ENCODE peak calls at places on chromosomes 2 and 18, in five cellular contexts. One of them, this sample, is unnamed.

GRCh38 chr2:47534179-47534919 is 131.4 kb downstream of the MSH2 start:
- DNase-seq in hepatocyte: peak; percentile 77
- DNase-seq in mammary epithelial cell: peak; percentile 74
- DNase-seq in GM23338: no peak
- DNase-seq in K562: peak; percentile 75
- DNase-seq in this sample: peak; percentile 71

GRCh38 chr2:41782306-41783158 is 265.3 kb upstream of the PKDCC start:
- DNase-seq in hepatocyte: peak; percentile 61
- DNase-seq in mammary epithelial cell: peak; percentile 20
- DNase-seq in GM23338: peak; percentile 58
- DNase-seq in K562: peak; percentile 28
- DNase-seq in this sample: peak; percentile 34

GRCh38 chr2:17136895-17137294 is 381.3 kb downstream of the RAD51AP2 start:
- DNase-seq in hepatocyte: no peak
- DNase-seq in mammary epithelial cell: no peak
- DNase-seq in GM23338: no peak
- DNase-seq in K562: no peak
- DNase-seq in this sample: no peak

GRCh38 chr2:45415534-45416123 is 195.4 kb downstream of the SRBD1 start:
- DNase-seq in hepatocyte: no peak
- DNase-seq in mammary epithelial cell: no peak
- DNase-seq in GM23338: no peak
- DNase-seq in K562: no peak
- DNase-seq in this sample: no peak

GRCh38 chr2:118498943-118499342 is 348.5 kb downstream of the EN1 start:
- DNase-seq in hepatocyte: no peak
- DNase-seq in mammary epithelial cell: no peak
- DNase-seq in GM23338: no peak
- DNase-seq in K562: no peak
- DNase-seq in this sample: peak; percentile 25

GRCh38 chr2:74496997-74497776 is 2.2 kb downstream of the LBX2 start:
- DNase-seq in hepatocyte: no peak
- DNase-seq in mammary epithelial cell: no peak
- DNase-seq in GM23338: no peak
- DNase-seq in K562: no peak
- DNase-seq in this sample: no peak

GRCh38 chr2:193517615-193518014 is 1322.9 kb upstream of the TMEFF2 start:
- DNase-seq in hepatocyte: no peak
- DNase-seq in mammary epithelial cell: peak; percentile 13
- DNase-seq in GM23338: no peak
- DNase-seq in K562: peak; percentile 6
- DNase-seq in this sample: no peak

GRCh38 chr2:239313776-239314175 is 87.0 kb downstream of the HDAC4 start:
- DNase-seq in hepatocyte: no peak
- DNase-seq in mammary epithelial cell: no peak
- DNase-seq in GM23338: no peak
- DNase-seq in K562: no peak
- DNase-seq in this sample: no peak

GRCh38 chr2:26922638-26923466 is 47.6 kb upstream of the MAPRE3 start:
- DNase-seq in hepatocyte: peak; percentile 73
- DNase-seq in mammary epithelial cell: peak; percentile 45
- DNase-seq in GM23338: peak; percentile 89
- DNase-seq in K562: peak; percentile 54
- DNase-seq in this sample: peak; percentile 79

GRCh38 chr18:47677952-47678351 is 252.5 kb downstream of the SMAD2 start:
- DNase-seq in hepatocyte: no peak
- DNase-seq in mammary epithelial cell: no peak
- DNase-seq in GM23338: no peak
- DNase-seq in K562: no peak
- DNase-seq in this sample: no peak

GRCh38 chr2:168802825-168803726 is 639 bp downstream of the NOSTRIN start:
- DNase-seq in hepatocyte: no peak
- DNase-seq in mammary epithelial cell: no peak
- DNase-seq in GM23338: no peak
- DNase-seq in K562: peak; percentile 53
- DNase-seq in this sample: no peak

GRCh38 chr18:27577740-27578139 is 392.6 kb upstream of the CHST9 start:
- DNase-seq in hepatocyte: no peak
- DNase-seq in mammary epithelial cell: no peak
- DNase-seq in GM23338: no peak
- DNase-seq in K562: no peak
- DNase-seq in this sample: no peak
- H3K4me2 ChIP-seq in hepatocyte: no peak overlapping the region
- H3K4me2 ChIP-seq in mammary epithelial cell: no peak overlapping the region
- H3K4me2 ChIP-seq in GM23338: no peak overlapping the region
- H3K4me2 ChIP-seq in K562: no peak overlapping the region
- H3K4me2 ChIP-seq in this sample: no peak overlapping the region

DNA sequence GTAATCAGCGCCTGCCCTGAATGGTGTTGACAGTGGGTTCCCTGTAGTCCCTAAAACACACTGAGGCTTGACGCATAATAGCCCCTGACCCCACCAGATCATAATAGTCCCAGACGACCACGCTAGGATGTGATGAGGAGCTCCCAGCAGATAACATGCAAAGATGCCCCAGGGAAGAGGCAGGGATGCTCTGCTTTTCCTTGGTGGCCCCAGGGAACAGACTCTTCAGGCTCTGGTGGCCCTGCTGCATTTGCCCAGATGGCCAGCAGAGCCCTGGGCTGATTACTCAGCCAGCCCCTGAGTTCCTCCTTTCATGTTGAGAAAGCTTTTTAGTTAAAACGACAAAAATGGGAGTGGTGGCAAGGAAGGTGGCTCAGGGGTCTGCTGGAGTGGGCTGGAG is 5.9 kb upstream of the NCKAP5 start:
- DNase-seq in hepatocyte: no peak
- DNase-seq in mammary epithelial cell: no peak
- DNase-seq in GM23338: no peak
- DNase-seq in K562: no peak
- DNase-seq in this sample: no peak
- H3K4me2 ChIP-seq in hepatocyte: no peak overlapping the region
- H3K4me2 ChIP-seq in mammary epithelial cell: no peak overlapping the region
- H3K4me2 ChIP-seq in GM23338: no peak overlapping the region
- H3K4me2 ChIP-seq in K562: no peak overlapping the region
- H3K4me2 ChIP-seq in this sample: no peak overlapping the region

DNA sequence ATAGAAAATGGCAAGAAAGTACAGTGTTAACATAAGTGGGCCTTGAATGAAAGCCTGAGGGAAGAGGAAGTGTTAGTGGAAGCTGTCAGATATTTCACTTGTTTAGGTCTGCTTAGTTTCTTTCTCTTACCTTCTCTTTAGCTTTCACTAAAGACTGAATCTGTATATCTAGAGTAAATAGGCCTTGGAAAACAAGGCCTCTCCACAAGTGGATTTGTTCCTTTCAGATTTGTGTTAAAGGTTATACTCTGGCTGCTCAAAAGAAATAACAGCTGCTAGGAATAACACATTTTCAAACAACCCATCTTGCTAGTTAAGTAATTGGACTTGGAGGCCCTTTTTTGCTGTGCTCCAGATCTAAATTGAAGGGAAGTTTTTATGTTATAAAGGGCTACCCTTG is 236.3 kb downstream of the KIAA1328 start:
- DNase-seq in hepatocyte: no peak
- DNase-seq in mammary epithelial cell: no peak
- DNase-seq in GM23338: no peak
- DNase-seq in K562: no peak
- DNase-seq in this sample: no peak
- H3K4me2 ChIP-seq in hepatocyte: no peak overlapping the region
- H3K4me2 ChIP-seq in mammary epithelial cell: no peak overlapping the region
- H3K4me2 ChIP-seq in GM23338: no peak overlapping the region
- H3K4me2 ChIP-seq in K562: no peak overlapping the region
- H3K4me2 ChIP-seq in this sample: no peak overlapping the region

DNA sequence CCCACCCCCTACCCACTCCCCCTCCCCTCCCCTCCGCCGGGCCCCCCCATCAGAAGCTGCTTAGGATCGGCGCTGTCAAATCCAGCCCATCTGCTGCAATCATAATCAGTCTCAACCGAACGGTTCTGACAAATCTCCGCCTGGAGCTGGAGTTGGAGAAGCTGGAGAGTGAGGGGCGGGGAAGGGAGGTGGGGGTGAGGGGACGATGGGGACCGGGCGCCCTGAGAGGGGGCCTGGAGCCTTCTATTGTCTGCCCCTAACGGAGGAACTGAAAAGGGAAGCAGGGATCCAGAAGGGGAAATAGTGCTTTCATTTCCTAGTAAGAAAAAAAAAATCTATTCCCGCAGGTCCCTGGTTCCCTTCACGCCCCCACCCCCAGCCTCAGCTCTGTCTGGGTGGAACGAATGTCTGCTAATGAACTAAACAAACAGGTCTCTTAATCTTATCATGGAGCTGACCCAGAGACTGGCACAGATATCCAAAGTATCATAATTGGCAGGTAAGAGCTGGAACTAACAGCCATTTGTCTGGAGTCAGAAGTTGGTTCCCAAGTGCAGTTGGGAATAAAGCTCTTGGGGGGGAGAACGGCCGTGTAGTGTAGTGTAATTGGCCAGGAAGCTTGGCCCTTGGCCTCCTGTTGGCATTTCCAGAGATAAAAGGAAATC is 301.2 kb downstream of the NCKAP5 start:
- DNase-seq in hepatocyte: no peak
- DNase-seq in mammary epithelial cell: peak; percentile 1
- DNase-seq in GM23338: peak; percentile 51
- DNase-seq in K562: no peak
- DNase-seq in this sample: peak; percentile 37
- H3K4me2 ChIP-seq in hepatocyte: peak overlapping the region; percentile 95
- H3K4me2 ChIP-seq in mammary epithelial cell: peak overlapping the region; percentile 100
- H3K4me2 ChIP-seq in GM23338: peak overlapping the region; percentile 92
- H3K4me2 ChIP-seq in K562: no peak overlapping the region
- H3K4me2 ChIP-seq in this sample: peak overlapping the region; percentile 58

GRCh38 chr2:85744055-85744454 is 9.7 kb upstream of the ATOH8 start:
- DNase-seq in hepatocyte: no peak
- DNase-seq in mammary epithelial cell: no peak
- DNase-seq in GM23338: no peak
- DNase-seq in K562: no peak
- DNase-seq in this sample: no peak
- H3K4me2 ChIP-seq in hepatocyte: no peak overlapping the region
- H3K4me2 ChIP-seq in mammary epithelial cell: no peak overlapping the region
- H3K4me2 ChIP-seq in GM23338: no peak overlapping the region
- H3K4me2 ChIP-seq in K562: no peak overlapping the region
- H3K4me2 ChIP-seq in this sample: no peak overlapping the region

GRCh38 chr2:236899945-236900640 is 185.6 kb upstream of the COPS8 start:
- DNase-seq in hepatocyte: no peak
- DNase-seq in mammary epithelial cell: no peak
- DNase-seq in GM23338: no peak
- DNase-seq in K562: no peak
- DNase-seq in this sample: no peak

GRCh38 chr2:236908456-236909388 is 177.0 kb upstream of the COPS8 start:
- DNase-seq in hepatocyte: no peak
- DNase-seq in mammary epithelial cell: no peak
- DNase-seq in GM23338: no peak
- DNase-seq in K562: no peak
- DNase-seq in this sample: no peak

GRCh38 chr2:236909802-236910201 is 175.9 kb upstream of the COPS8 start:
- DNase-seq in hepatocyte: no peak
- DNase-seq in mammary epithelial cell: no peak
- DNase-seq in GM23338: no peak
- DNase-seq in K562: no peak
- DNase-seq in this sample: no peak

GRCh38 chr2:236904389-236905263 is 181.1 kb upstream of the COPS8 start:
- DNase-seq in hepatocyte: no peak
- DNase-seq in mammary epithelial cell: no peak
- DNase-seq in GM23338: no peak
- DNase-seq in K562: no peak
- DNase-seq in this sample: no peak

GRCh38 chr2:236903978-236904377 is 181.7 kb upstream of the COPS8 start:
- DNase-seq in hepatocyte: no peak
- DNase-seq in mammary epithelial cell: no peak
- DNase-seq in GM23338: no peak
- DNase-seq in K562: no peak
- DNase-seq in this sample: no peak
- H3K4me2 ChIP-seq in hepatocyte: no peak overlapping the region
- H3K4me2 ChIP-seq in mammary epithelial cell: no peak overlapping the region
- H3K4me2 ChIP-seq in GM23338: no peak overlapping the region
- H3K4me2 ChIP-seq in K562: no peak overlapping the region
- H3K4me2 ChIP-seq in this sample: no peak overlapping the region

GRCh38 chr2:23497536-23497935 is 112.6 kb downstream of the KLHL29 start:
- DNase-seq in hepatocyte: no peak
- DNase-seq in mammary epithelial cell: no peak
- DNase-seq in GM23338: no peak
- DNase-seq in K562: no peak
- DNase-seq in this sample: no peak
- H3K4me2 ChIP-seq in hepatocyte: no peak overlapping the region
- H3K4me2 ChIP-seq in mammary epithelial cell: peak overlapping the region; percentile 44
- H3K4me2 ChIP-seq in GM23338: peak overlapping the region; percentile 46
- H3K4me2 ChIP-seq in K562: no peak overlapping the region
- H3K4me2 ChIP-seq in this sample: no peak overlapping the region

DNA sequence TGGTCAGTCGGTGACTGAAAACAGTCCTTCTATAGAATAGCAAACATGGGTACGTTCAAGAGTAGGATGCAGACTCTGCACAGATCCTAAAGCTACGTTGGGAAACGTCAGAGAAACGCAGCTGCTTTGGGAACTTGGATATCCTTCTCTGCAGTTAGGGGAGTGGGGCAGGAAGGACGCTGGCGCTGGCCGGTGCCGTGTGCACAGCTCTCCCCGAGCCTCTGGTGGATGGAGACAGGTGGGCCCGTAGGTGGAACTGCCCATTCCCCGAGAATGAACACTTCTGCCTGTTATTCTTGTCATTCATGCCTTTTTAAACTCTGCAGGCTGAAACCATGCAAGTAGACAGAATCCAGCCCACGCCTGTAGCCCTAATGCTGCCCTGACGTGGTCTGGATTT is 91.7 kb upstream of the MBOAT2 start:
- DNase-seq in hepatocyte: no peak
- DNase-seq in mammary epithelial cell: no peak
- DNase-seq in GM23338: no peak
- DNase-seq in K562: no peak
- DNase-seq in this sample: no peak
- H3K4me2 ChIP-seq in hepatocyte: peak overlapping the region; percentile 29
- H3K4me2 ChIP-seq in mammary epithelial cell: no peak overlapping the region
- H3K4me2 ChIP-seq in GM23338: peak overlapping the region; percentile 73
- H3K4me2 ChIP-seq in K562: no peak overlapping the region
- H3K4me2 ChIP-seq in this sample: no peak overlapping the region

This sample was measured in mesendoderm.